ENCODE peak calls at places on chromosomes 4 and X, in four cellular contexts. R, E, A and G are unnamed samples.

GRCh38 chrX:20461576-20461975 is 194.9 kb upstream of the RPS6KA3 start:
- DNase-seq in R (no peak), A (no peak), E (no peak), G (no peak)

GRCh38 chrX:48934581-48935331 is 15.9 kb upstream of the PIM2 start:
- DNase-seq in R (no peak), E (no peak), A (no peak), G (no peak)

GRCh38 chrX:39162322-39162721 is 361.1 kb downstream of the MID1IP1 start:
- DNase-seq in E (no peak), A (no peak), R (no peak), G (no peak)

GRCh38 chrX:155070038-155070437 is 898 bp downstream of the CMC4 start:
- DNase-seq in E (no peak), R (no peak), A (no peak), G (no peak)

GRCh38 chr4:76579596-76580375 is 144.8 kb downstream of the SHROOM3 start:
- DNase-seq in E (no peak), R (no peak), A (no peak), G (no peak)

GRCh38 chr4:7559741-7560376 is 125.1 kb upstream of the PSAPL1 start:
- DNase-seq in R (no peak), A (peak), E (no peak), G (no peak)

GRCh38 chr4:37922323-37922722 is 31.4 kb downstream of the TBC1D1 start:
- DNase-seq in E (no peak), A (no peak), R (no peak), G (no peak)

GRCh38 chrX:40083120-40083978 is 14.4 kb downstream of the BCOR start:
- DNase-seq in A (no peak), R (peak), E (no peak), G (no peak)

GRCh38 chr4:6772223-6772928 is 10.2 kb upstream of the KIAA0232 start:
- DNase-seq in A (no peak), R (no peak), E (no peak), G (no peak)

GRCh38 chr4:98686847-98687246 is 28.4 kb upstream of the TSPAN5 start:
- DNase-seq in A (no peak), R (peak), E (no peak), G (no peak)

GRCh38 chr4:137474711-137475301 is 57.5 kb downstream of the PCDH18 start:
- DNase-seq in R (no peak), E (no peak), A (no peak), G (peak)

GRCh38 chr4:140233811-140234696 is 80.1 kb upstream of the MAML3 start:
- DNase-seq in A (no peak), E (no peak), R (no peak), G (no peak)

GRCh38 chr4:142202404-142203332 is 566.3 kb downstream of the IL15 start:
- DNase-seq in R (no peak), E (peak), A (no peak), G (no peak)

GRCh38 chr4:79621061-79621460 is 213.0 kb upstream of the GK2 start:
- DNase-seq in R (no peak), E (no peak), A (no peak), G (no peak)

GRCh38 chrX:123408856-123409737 is 225.0 kb downstream of the GRIA3 start:
- DNase-seq in A (no peak), E (peak), R (no peak), G (no peak)

GRCh38 chrX:70289168-70289792 is 447 bp downstream of the PDZD11 start:
- DNase-seq in A (no peak), E (no peak), R (no peak), G (no peak)

GRCh38 chr4:82705169-82705568 is 93.4 kb downstream of the SCD5 start:
- DNase-seq in E (no peak), A (no peak), R (no peak), G (no peak)

GRCh38 chr4:117474987-117475386 is 389.6 kb upstream of the TRAM1L1 start:
- DNase-seq in R (no peak), E (no peak), A (no peak), G (no peak)

GRCh38 chr4:164888096-164888495 is 11.1 kb downstream of the APELA start:
- DNase-seq in E (no peak), A (no peak), R (no peak), G (no peak)

GRCh38 chr4:140935259-140935658 is 179.1 kb upstream of the TBC1D9 start:
- DNase-seq in A (no peak), R (no peak), E (no peak), G (no peak)

GRCh38 chr4:1290165-1290977 is 680 bp downstream of the MAEA start:
- DNase-seq in R (peak), A (no peak), E (no peak), G (peak)

GRCh38 chrX:20454117-20454516 is 187.4 kb upstream of the RPS6KA3 start:
- DNase-seq in R (no peak), A (no peak), E (no peak), G (no peak)

GRCh38 chrX:18983711-18984380 is at the start of gene PHKA2:
- DNase-seq in R (peak), A (peak), E (no peak), G (no peak)

GRCh38 chr4:145936142-145937020 is 2.2 kb downstream of the ZNF827 start:
- DNase-seq in R (peak), A (peak), E (no peak), G (peak)

GRCh38 chr4:26050212-26050643 is 136.2 kb downstream of the SMIM20 start:
- DNase-seq in R (no peak), E (no peak), A (no peak), G (no peak)

GRCh38 chr4:150056569-150056968 is 21.7 kb upstream of the DCLK2 start:
- DNase-seq in A (no peak), E (no peak), R (no peak), G (no peak)

GRCh38 chr4:3801931-3802550 is 35.9 kb downstream of the ADRA2C start:
- DNase-seq in E (no peak), A (no peak), R (no peak), G (no peak)

GRCh38 chr4:17787315-17787714 is 5.9 kb upstream of the FAM184B start:
- DNase-seq in E (no peak), R (no peak), A (no peak), G (no peak)

GRCh38 chrX:37825225-37825842 is 22.0 kb downstream of the DYNLT3 start:
- DNase-seq in A (peak), E (no peak), R (peak), G (peak)

GRCh38 chr4:3291969-3292570 is 751 bp upstream of the RGS12 start:
- DNase-seq in E (no peak), A (peak), R (peak), G (peak)

GRCh38 chr4:143559757-143560147 is 46.2 kb downstream of the SMARCA5 start:
- DNase-seq in A (no peak), E (no peak), R (no peak), G (no peak)

GRCh38 chr4:73376962-73377361 is 27.1 kb upstream of the ALB start:
- DNase-seq in A (no peak), R (no peak), E (no peak), G (no peak)

GRCh38 chr4:73378887-73379286 is 25.2 kb upstream of the ALB start:
- DNase-seq in R (no peak), E (no peak), A (peak), G (no peak)

GRCh38 chr4:73379946-73380345 is 24.1 kb upstream of the ALB start:
- DNase-seq in R (no peak), E (no peak), A (no peak), G (no peak)

GRCh38 chr4:73383452-73383851 is 20.6 kb upstream of the ALB start:
- DNase-seq in E (no peak), R (no peak), A (no peak), G (no peak)

DNA sequence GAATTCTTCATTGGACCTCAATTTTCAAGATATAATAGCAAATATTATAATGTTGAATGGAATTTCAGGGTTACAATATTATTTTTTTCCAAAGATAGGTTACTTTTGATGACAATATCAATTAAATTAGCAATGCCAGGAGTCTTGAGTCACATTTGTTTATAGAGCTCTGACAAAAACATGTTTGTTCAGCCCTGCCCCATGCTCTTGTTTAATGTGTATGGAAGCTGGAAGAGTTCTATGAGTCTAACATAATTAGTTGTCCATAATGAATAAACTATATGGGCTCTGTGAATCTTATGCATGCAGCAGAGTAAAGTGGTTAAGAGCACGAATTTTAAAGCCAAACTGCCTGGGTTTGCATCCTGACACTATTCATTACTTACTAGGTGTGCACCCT is 22.9 kb upstream of the ALB start:
- DNase-seq in E (no peak), A (no peak), R (no peak), G (no peak)
- TF ChIP-seq TARDBP in E (no peak), A (no peak), R (no peak), G (no peak)

GRCh38 chr4:8732092-8732491 is 139.5 kb downstream of the CPZ start:
- DNase-seq in E (no peak), R (no peak), A (no peak), G (no peak)

GRCh38 chr4:8729408-8730149 is 137.0 kb downstream of the CPZ start:
- DNase-seq in A (no peak), E (no peak), R (no peak), G (no peak)

GRCh38 chr4:8731364-8731763 is 138.8 kb downstream of the CPZ start:
- DNase-seq in R (no peak), E (no peak), A (no peak), G (no peak)

GRCh38 chr4:8730159-8730558 is 137.6 kb downstream of the CPZ start:
- DNase-seq in R (no peak), A (no peak), E (no peak), G (no peak)

GRCh38 chr4:8730681-8731080 is 138.1 kb downstream of the CPZ start:
- DNase-seq in A (no peak), R (no peak), E (no peak), G (no peak)
- TF ChIP-seq TARDBP in A (no peak), R (no peak), E (no peak), G (no peak)

DNA sequence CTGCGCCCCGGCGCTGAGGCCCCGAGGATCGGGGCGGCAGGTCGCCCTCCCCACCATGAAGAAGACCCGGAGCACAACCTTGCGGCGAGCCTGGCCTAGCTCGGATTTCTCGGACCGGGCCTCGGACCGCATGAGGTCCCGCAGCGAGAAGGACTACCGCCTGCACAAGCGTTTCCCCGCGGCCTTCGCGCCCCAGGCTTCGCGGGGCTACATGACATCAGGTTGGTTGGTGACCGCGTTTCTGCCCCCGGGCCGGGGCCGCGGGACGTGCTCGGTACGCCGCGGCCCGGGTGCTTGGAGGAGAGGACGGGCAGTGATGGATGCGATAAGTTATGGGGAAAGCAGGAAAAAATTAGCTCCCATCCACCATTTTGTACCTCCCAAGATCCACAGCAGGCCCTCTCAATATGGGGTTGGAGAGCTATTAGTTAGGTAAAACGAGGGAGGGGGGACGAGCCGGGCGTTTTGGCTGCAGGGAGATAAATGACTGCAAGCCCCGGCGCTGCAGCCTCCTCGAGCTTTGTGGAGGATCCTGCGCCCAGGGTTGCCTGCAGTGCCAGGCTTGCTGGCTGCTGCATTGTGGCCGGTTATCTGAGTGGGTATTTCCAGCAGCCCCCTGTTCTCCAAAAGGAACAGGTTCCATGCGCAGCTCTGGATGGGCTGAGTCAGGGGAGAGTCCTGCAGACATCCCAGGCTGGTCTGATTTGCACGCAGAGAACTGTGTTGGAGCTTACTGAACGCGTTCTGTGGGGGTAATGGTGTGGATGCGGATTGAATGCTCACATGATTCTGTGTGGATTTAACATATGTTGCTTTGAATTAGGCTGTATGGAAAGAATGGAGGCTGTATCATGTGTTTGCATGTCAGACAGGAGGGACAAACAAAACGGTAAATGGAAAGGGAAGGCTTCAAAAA is 1.9 kb downstream of the STOX2 start:
- DNase-seq in A (no peak), R (no peak), E (no peak), G (peak)
- TF ChIP-seq TARDBP in A (no peak), R (no peak), E (no peak), G (no peak)

GRCh38 chrX:153401133-153401764 is at the start of gene PNMA6E:
- DNase-seq in A (no peak), R (no peak), E (no peak), G (no peak)
- TF ChIP-seq TARDBP in A (no peak), R (no peak), E (no peak), G (no peak)

GRCh38 chrX:112636951-112637541 is 42.7 kb downstream of the LHFPL1 start:
- DNase-seq in R (no peak), A (no peak), E (no peak), G (no peak)
- TF ChIP-seq TARDBP in R (no peak), A (no peak), E (no peak), G (no peak)

GRCh38 chr4:85681194-85681803 is 206.3 kb downstream of the ARHGAP24 start:
- DNase-seq in A (no peak), E (no peak), R (no peak), G (no peak)
- TF ChIP-seq TARDBP in A (no peak), E (no peak), R (no peak), G (no peak)

DNA sequence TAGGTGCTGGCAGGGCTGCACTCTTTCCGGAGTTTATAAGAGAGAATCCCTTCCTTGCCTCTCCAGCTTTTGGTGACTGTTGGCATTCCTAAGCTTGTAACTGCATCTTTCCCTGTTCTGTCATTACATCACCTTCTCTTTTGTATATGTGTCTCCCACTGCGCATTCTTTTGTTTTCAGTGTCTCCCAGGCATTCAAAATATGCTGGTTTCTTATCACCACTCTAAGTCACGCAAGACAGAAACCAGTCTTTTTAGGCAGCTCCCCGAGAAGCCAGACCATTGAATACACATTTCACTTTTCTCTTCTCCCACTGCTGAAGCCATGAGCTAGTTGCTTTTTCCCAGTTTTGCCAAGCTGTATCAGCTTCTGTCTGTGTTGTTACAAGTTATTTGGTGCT is 71.0 kb downstream of the LAS1L start:
- DNase-seq in R (no peak), A (no peak), E (no peak), G (no peak)
- TF ChIP-seq TARDBP in R (no peak), A (no peak), E (no peak), G (no peak)

DNA sequence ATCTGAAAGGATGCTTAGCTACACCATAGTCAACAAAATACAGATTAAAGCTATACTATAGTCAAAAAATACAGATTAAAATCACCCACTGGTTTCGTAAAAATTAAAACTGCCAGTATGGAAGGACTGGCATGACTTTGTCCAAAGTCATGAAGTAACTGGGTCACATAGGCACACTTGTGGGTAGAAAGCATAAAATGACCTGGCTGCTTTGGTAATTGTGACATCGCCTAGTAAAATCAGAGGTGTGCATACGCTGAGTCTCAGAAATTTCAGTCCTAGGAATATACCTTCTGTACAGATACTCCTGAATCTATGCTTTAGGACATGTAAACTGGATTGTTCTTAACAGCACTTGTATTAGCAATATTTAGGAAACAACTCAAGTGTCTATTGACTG is 28.1 kb downstream of the CLNK start:
- DNase-seq in R (no peak), E (no peak), A (no peak), G (no peak)
- TF ChIP-seq TARDBP in R (no peak), E (no peak), A (no peak), G (no peak)

GRCh38 chr4:121155893-121156292 is 8.2 kb downstream of the TNIP3 start:
- DNase-seq in E (no peak), R (peak), A (no peak), G (no peak)
- TF ChIP-seq TARDBP in E (no peak), R (no peak), A (no peak), G (no peak)

DNA sequence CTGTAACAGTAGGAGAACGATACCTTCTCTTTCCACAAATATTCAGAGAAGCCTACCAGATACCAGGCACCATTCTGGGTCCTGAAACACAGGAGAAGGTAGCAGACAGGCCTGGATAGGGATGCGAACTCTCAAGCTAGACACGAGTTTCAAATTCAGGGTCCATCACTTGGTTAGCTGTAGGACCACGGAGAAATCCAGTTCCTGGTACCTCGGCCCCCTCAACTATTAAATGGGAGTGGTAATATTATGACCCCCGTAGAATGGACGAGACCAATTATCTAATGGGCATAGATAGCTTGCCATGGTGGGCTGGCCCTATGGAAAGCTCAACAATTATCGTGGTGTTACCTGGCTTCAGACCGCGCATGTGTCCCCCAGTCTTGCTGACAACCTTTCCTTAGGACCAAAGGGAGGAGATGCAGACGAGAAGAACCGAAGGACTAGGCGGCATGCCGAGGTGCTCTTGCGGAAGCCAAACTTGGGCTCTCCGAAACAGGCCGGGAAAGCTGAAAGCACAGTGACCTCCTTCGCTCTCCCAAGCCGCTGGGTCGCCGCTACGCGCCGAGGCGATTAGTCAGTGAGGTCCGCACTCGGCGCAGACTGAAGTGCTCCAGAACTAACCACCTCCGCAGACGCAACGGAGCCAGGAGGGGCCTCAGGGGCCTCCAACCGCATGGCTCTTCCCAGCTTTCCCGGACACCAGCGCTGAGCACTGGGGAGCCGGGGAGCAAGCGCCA is 19.6 kb downstream of the NKX3-2 start:
- DNase-seq in R (no peak), E (no peak), A (no peak), G (no peak)
- TF ChIP-seq TARDBP in R (no peak), E (no peak), A (no peak), G (no peak)